ENCODE peak calls at places on chromosome 2, in seven cellular contexts. One of them, this sample, is unnamed.

GRCh38 chr2:170820647-170821630 is 4.3 kb downstream of the GAD1 start:
- DNase-seq in amniotic epithelial cell: no peak
- DNase-seq in fibroblast of lung: no peak
- DNase-seq in AG04449: no peak
- DNase-seq in left cardiac atrium: no peak
- DNase-seq in osteocyte: no peak
- DNase-seq in posterior vena cava: no peak
- DNase-seq in this sample: no peak

GRCh38 chr2:33443272-33443829 is 33.1 kb upstream of the RASGRP3 start:
- DNase-seq in amniotic epithelial cell: peak
- DNase-seq in fibroblast of lung: peak
- DNase-seq in AG04449: no peak
- DNase-seq in left cardiac atrium: no peak
- DNase-seq in osteocyte: no peak
- DNase-seq in posterior vena cava: no peak
- DNase-seq in this sample: no peak

GRCh38 chr2:203740741-203741363 is 34.4 kb downstream of the CD28 start:
- DNase-seq in amniotic epithelial cell: peak
- DNase-seq in fibroblast of lung: peak
- DNase-seq in AG04449: no peak
- DNase-seq in left cardiac atrium: no peak
- DNase-seq in osteocyte: no peak
- DNase-seq in posterior vena cava: no peak
- DNase-seq in this sample: peak

GRCh38 chr2:201855356-201855755 is 49.0 kb downstream of the CDK15 start:
- DNase-seq in amniotic epithelial cell: no peak
- DNase-seq in fibroblast of lung: peak
- DNase-seq in AG04449: no peak
- DNase-seq in left cardiac atrium: no peak
- DNase-seq in osteocyte: no peak
- DNase-seq in posterior vena cava: no peak
- DNase-seq in this sample: no peak

GRCh38 chr2:137467246-137467862 is 496.9 kb upstream of the HNMT start:
- DNase-seq in amniotic epithelial cell: peak
- DNase-seq in fibroblast of lung: peak
- DNase-seq in AG04449: no peak
- DNase-seq in left cardiac atrium: no peak
- DNase-seq in osteocyte: no peak
- DNase-seq in posterior vena cava: no peak
- DNase-seq in this sample: peak

GRCh38 chr2:28326873-28327495 is 65.7 kb upstream of the FOSL2 start:
- DNase-seq in amniotic epithelial cell: no peak
- DNase-seq in fibroblast of lung: no peak
- DNase-seq in AG04449: no peak
- DNase-seq in left cardiac atrium: no peak
- DNase-seq in osteocyte: no peak
- DNase-seq in posterior vena cava: no peak
- DNase-seq in this sample: no peak

GRCh38 chr2:170201262-170201661 is 23.3 kb downstream of the MYO3B start:
- DNase-seq in amniotic epithelial cell: no peak
- DNase-seq in fibroblast of lung: no peak
- DNase-seq in AG04449: no peak
- DNase-seq in left cardiac atrium: no peak
- DNase-seq in osteocyte: no peak
- DNase-seq in posterior vena cava: no peak
- DNase-seq in this sample: no peak

GRCh38 chr2:158786897-158787296 is 8.2 kb upstream of the DAPL1 start:
- DNase-seq in amniotic epithelial cell: no peak
- DNase-seq in fibroblast of lung: no peak
- DNase-seq in AG04449: no peak
- DNase-seq in left cardiac atrium: no peak
- DNase-seq in osteocyte: no peak
- DNase-seq in posterior vena cava: peak
- DNase-seq in this sample: no peak

GRCh38 chr2:220044383-220044782 is 417.0 kb downstream of the SLC4A3 start:
- DNase-seq in amniotic epithelial cell: no peak
- DNase-seq in fibroblast of lung: no peak
- DNase-seq in AG04449: no peak
- DNase-seq in left cardiac atrium: no peak
- DNase-seq in osteocyte: no peak
- DNase-seq in posterior vena cava: no peak
- DNase-seq in this sample: no peak

GRCh38 chr2:230921806-230922595 is 3.0 kb downstream of the GPR55 start:
- DNase-seq in amniotic epithelial cell: no peak
- DNase-seq in fibroblast of lung: peak
- DNase-seq in AG04449: no peak
- DNase-seq in left cardiac atrium: no peak
- DNase-seq in osteocyte: no peak
- DNase-seq in posterior vena cava: peak
- DNase-seq in this sample: no peak

GRCh38 chr2:105038383-105039061 is 653 bp downstream of the MRPS9 start:
- DNase-seq in amniotic epithelial cell: no peak
- DNase-seq in fibroblast of lung: no peak
- DNase-seq in AG04449: no peak
- DNase-seq in left cardiac atrium: no peak
- DNase-seq in osteocyte: no peak
- DNase-seq in posterior vena cava: no peak
- DNase-seq in this sample: peak

GRCh38 chr2:3768960-3769765 is 65.8 kb downstream of the DCDC2C start:
- DNase-seq in amniotic epithelial cell: no peak
- DNase-seq in fibroblast of lung: no peak
- DNase-seq in AG04449: no peak
- DNase-seq in left cardiac atrium: no peak
- DNase-seq in osteocyte: peak
- DNase-seq in posterior vena cava: no peak
- DNase-seq in this sample: no peak

This sample was measured in Caco-2.